ENCODE peak calls at places on chromosomes 4 and X, in eight cellular contexts. One of them, this sample, is unnamed.
A peak's percentile ranks its signal among the peaks of the same experiment; 100 is the strongest.

GRCh38 chrX:83008415-83008814 is 499.7 kb upstream of the POU3F4 start:
- DNase-seq in foreskin fibroblast: no peak
- DNase-seq in epithelial cell of esophagus: peak; percentile 0
- DNase-seq in heart right ventricle: no peak
- DNase-seq in ecto neural progenitor cell: no peak
- DNase-seq in M059J: no peak
- DNase-seq in stimulated activated CD4-positive, alpha-beta T cell treated with anti-CD3 and anti-CD28 coated beads, Interleukin-2, amount 100 ng/mL, for 48 hours: no peak
- DNase-seq in fibroblast of villous mesenchyme: no peak
- DNase-seq in this sample: peak; percentile 34

GRCh38 chr4:182569561-182569960 is 326.4 kb downstream of the TENM3 start:
- DNase-seq in foreskin fibroblast: no peak
- DNase-seq in epithelial cell of esophagus: no peak
- DNase-seq in heart right ventricle: no peak
- DNase-seq in ecto neural progenitor cell: no peak
- DNase-seq in M059J: peak; percentile 48
- DNase-seq in stimulated activated CD4-positive, alpha-beta T cell treated with anti-CD3 and anti-CD28 coated beads, Interleukin-2, amount 100 ng/mL, for 48 hours: no peak
- DNase-seq in fibroblast of villous mesenchyme: no peak
- DNase-seq in this sample: no peak

GRCh38 chrX:51894697-51895336 is 1.4 kb downstream of the MAGED1 start:
- DNase-seq in foreskin fibroblast: no peak
- DNase-seq in epithelial cell of esophagus: no peak
- DNase-seq in heart right ventricle: peak; percentile 12
- DNase-seq in ecto neural progenitor cell: no peak
- DNase-seq in M059J: no peak
- DNase-seq in stimulated activated CD4-positive, alpha-beta T cell treated with anti-CD3 and anti-CD28 coated beads, Interleukin-2, amount 100 ng/mL, for 48 hours: no peak
- DNase-seq in fibroblast of villous mesenchyme: peak; percentile 28
- DNase-seq in this sample: no peak

GRCh38 chr4:146790515-146790914 is 151.8 kb downstream of the POU4F2 start:
- DNase-seq in foreskin fibroblast: no peak
- DNase-seq in epithelial cell of esophagus: peak; percentile 97
- DNase-seq in heart right ventricle: no peak
- DNase-seq in ecto neural progenitor cell: no peak
- DNase-seq in M059J: no peak
- DNase-seq in stimulated activated CD4-positive, alpha-beta T cell treated with anti-CD3 and anti-CD28 coated beads, Interleukin-2, amount 100 ng/mL, for 48 hours: no peak
- DNase-seq in fibroblast of villous mesenchyme: no peak
- DNase-seq in this sample: peak; percentile 23

GRCh38 chrX:10496345-10496965 is 123.9 kb downstream of the MID1 start:
- DNase-seq in foreskin fibroblast: peak; percentile 62
- DNase-seq in epithelial cell of esophagus: no peak
- DNase-seq in heart right ventricle: peak; percentile 42
- DNase-seq in ecto neural progenitor cell: no peak
- DNase-seq in M059J: peak; percentile 87
- DNase-seq in stimulated activated CD4-positive, alpha-beta T cell treated with anti-CD3 and anti-CD28 coated beads, Interleukin-2, amount 100 ng/mL, for 48 hours: no peak
- DNase-seq in fibroblast of villous mesenchyme: peak; percentile 63
- DNase-seq in this sample: no peak

GRCh38 chr4:38162240-38162784 is 202.1 kb downstream of the PTTG2 start:
- DNase-seq in foreskin fibroblast: peak; percentile 87
- DNase-seq in epithelial cell of esophagus: peak; percentile 61
- DNase-seq in heart right ventricle: no peak
- DNase-seq in ecto neural progenitor cell: peak; percentile 58
- DNase-seq in M059J: peak; percentile 100
- DNase-seq in stimulated activated CD4-positive, alpha-beta T cell treated with anti-CD3 and anti-CD28 coated beads, Interleukin-2, amount 100 ng/mL, for 48 hours: no peak
- DNase-seq in fibroblast of villous mesenchyme: peak; percentile 90
- DNase-seq in this sample: peak; percentile 94

GRCh38 chr4:176949022-176949421 is 156.3 kb upstream of the VEGFC start:
- DNase-seq in foreskin fibroblast: peak; percentile 54
- DNase-seq in epithelial cell of esophagus: no peak
- DNase-seq in heart right ventricle: no peak
- DNase-seq in ecto neural progenitor cell: no peak
- DNase-seq in M059J: no peak
- DNase-seq in stimulated activated CD4-positive, alpha-beta T cell treated with anti-CD3 and anti-CD28 coated beads, Interleukin-2, amount 100 ng/mL, for 48 hours: no peak
- DNase-seq in fibroblast of villous mesenchyme: peak; percentile 91
- DNase-seq in this sample: no peak

GRCh38 chr4:140609548-140610425 is 41.0 kb upstream of the UCP1 start:
- DNase-seq in foreskin fibroblast: peak; percentile 29
- DNase-seq in epithelial cell of esophagus: peak; percentile 48
- DNase-seq in heart right ventricle: no peak
- DNase-seq in ecto neural progenitor cell: no peak
- DNase-seq in M059J: peak; percentile 51
- DNase-seq in stimulated activated CD4-positive, alpha-beta T cell treated with anti-CD3 and anti-CD28 coated beads, Interleukin-2, amount 100 ng/mL, for 48 hours: no peak
- DNase-seq in fibroblast of villous mesenchyme: peak; percentile 44
- DNase-seq in this sample: peak; percentile 66

GRCh38 chr4:181364504-181364903 is 878.7 kb upstream of the TENM3 start:
- DNase-seq in foreskin fibroblast: no peak
- DNase-seq in epithelial cell of esophagus: no peak
- DNase-seq in heart right ventricle: no peak
- DNase-seq in ecto neural progenitor cell: no peak
- DNase-seq in M059J: peak; percentile 23
- DNase-seq in stimulated activated CD4-positive, alpha-beta T cell treated with anti-CD3 and anti-CD28 coated beads, Interleukin-2, amount 100 ng/mL, for 48 hours: no peak
- DNase-seq in fibroblast of villous mesenchyme: no peak
- DNase-seq in this sample: no peak

GRCh38 chr4:151114986-151115385 is 15.6 kb downstream of the RPS3A start:
- DNase-seq in foreskin fibroblast: no peak
- DNase-seq in epithelial cell of esophagus: peak; percentile 45
- DNase-seq in heart right ventricle: no peak
- DNase-seq in ecto neural progenitor cell: no peak
- DNase-seq in M059J: no peak
- DNase-seq in stimulated activated CD4-positive, alpha-beta T cell treated with anti-CD3 and anti-CD28 coated beads, Interleukin-2, amount 100 ng/mL, for 48 hours: no peak
- DNase-seq in fibroblast of villous mesenchyme: peak; percentile 16
- DNase-seq in this sample: no peak

GRCh38 chrX:26778320-26778888 is 562.4 kb downstream of the MAGEB5 start:
- DNase-seq in foreskin fibroblast: no peak
- DNase-seq in epithelial cell of esophagus: no peak
- DNase-seq in heart right ventricle: no peak
- DNase-seq in ecto neural progenitor cell: no peak
- DNase-seq in M059J: no peak
- DNase-seq in stimulated activated CD4-positive, alpha-beta T cell treated with anti-CD3 and anti-CD28 coated beads, Interleukin-2, amount 100 ng/mL, for 48 hours: no peak
- DNase-seq in fibroblast of villous mesenchyme: no peak
- DNase-seq in this sample: peak; percentile 23

GRCh38 chr4:153643406-153644016 is 40.6 kb upstream of the TLR2 start:
- DNase-seq in foreskin fibroblast: no peak
- DNase-seq in epithelial cell of esophagus: peak; percentile 61
- DNase-seq in heart right ventricle: no peak
- DNase-seq in ecto neural progenitor cell: no peak
- DNase-seq in M059J: peak; percentile 66
- DNase-seq in stimulated activated CD4-positive, alpha-beta T cell treated with anti-CD3 and anti-CD28 coated beads, Interleukin-2, amount 100 ng/mL, for 48 hours: no peak
- DNase-seq in fibroblast of villous mesenchyme: peak; percentile 55
- DNase-seq in this sample: peak; percentile 61

GRCh38 chr4:81449018-81449417 is 22.7 kb downstream of the RASGEF1B start:
- DNase-seq in foreskin fibroblast: no peak
- DNase-seq in epithelial cell of esophagus: peak; percentile 44
- DNase-seq in heart right ventricle: no peak
- DNase-seq in ecto neural progenitor cell: no peak
- DNase-seq in M059J: peak; percentile 27
- DNase-seq in stimulated activated CD4-positive, alpha-beta T cell treated with anti-CD3 and anti-CD28 coated beads, Interleukin-2, amount 100 ng/mL, for 48 hours: no peak
- DNase-seq in fibroblast of villous mesenchyme: no peak
- DNase-seq in this sample: no peak

GRCh38 chrX:39452404-39452803 is 645.4 kb downstream of the BCOR start:
- DNase-seq in foreskin fibroblast: no peak
- DNase-seq in epithelial cell of esophagus: peak; percentile 0
- DNase-seq in heart right ventricle: no peak
- DNase-seq in ecto neural progenitor cell: no peak
- DNase-seq in M059J: no peak
- DNase-seq in stimulated activated CD4-positive, alpha-beta T cell treated with anti-CD3 and anti-CD28 coated beads, Interleukin-2, amount 100 ng/mL, for 48 hours: no peak
- DNase-seq in fibroblast of villous mesenchyme: no peak
- DNase-seq in this sample: no peak

GRCh38 chr4:107625503-107625902 is 94.5 kb downstream of the PAPSS1 start:
- DNase-seq in foreskin fibroblast: no peak
- DNase-seq in epithelial cell of esophagus: no peak
- DNase-seq in heart right ventricle: no peak
- DNase-seq in ecto neural progenitor cell: no peak
- DNase-seq in M059J: no peak
- DNase-seq in stimulated activated CD4-positive, alpha-beta T cell treated with anti-CD3 and anti-CD28 coated beads, Interleukin-2, amount 100 ng/mL, for 48 hours: no peak
- DNase-seq in fibroblast of villous mesenchyme: no peak
- DNase-seq in this sample: no peak

GRCh38 chr4:98662055-98662453 is 3.6 kb upstream of the TSPAN5 start:
- DNase-seq in foreskin fibroblast: no peak
- DNase-seq in epithelial cell of esophagus: no peak
- DNase-seq in heart right ventricle: no peak
- DNase-seq in ecto neural progenitor cell: no peak
- DNase-seq in M059J: no peak
- DNase-seq in stimulated activated CD4-positive, alpha-beta T cell treated with anti-CD3 and anti-CD28 coated beads, Interleukin-2, amount 100 ng/mL, for 48 hours: no peak
- DNase-seq in fibroblast of villous mesenchyme: no peak
- DNase-seq in this sample: no peak

GRCh38 chr4:168421055-168421454 is 59.2 kb downstream of the DDX60L start:
- DNase-seq in foreskin fibroblast: no peak
- DNase-seq in epithelial cell of esophagus: no peak
- DNase-seq in heart right ventricle: no peak
- DNase-seq in ecto neural progenitor cell: no peak
- DNase-seq in M059J: no peak
- DNase-seq in stimulated activated CD4-positive, alpha-beta T cell treated with anti-CD3 and anti-CD28 coated beads, Interleukin-2, amount 100 ng/mL, for 48 hours: no peak
- DNase-seq in fibroblast of villous mesenchyme: no peak
- DNase-seq in this sample: no peak

GRCh38 chr4:22099896-22100295 is 151.3 kb upstream of the KCNIP4 start:
- DNase-seq in foreskin fibroblast: peak; percentile 28
- DNase-seq in epithelial cell of esophagus: no peak
- DNase-seq in heart right ventricle: no peak
- DNase-seq in ecto neural progenitor cell: no peak
- DNase-seq in M059J: peak; percentile 10
- DNase-seq in stimulated activated CD4-positive, alpha-beta T cell treated with anti-CD3 and anti-CD28 coated beads, Interleukin-2, amount 100 ng/mL, for 48 hours: no peak
- DNase-seq in fibroblast of villous mesenchyme: peak; percentile 36
- DNase-seq in this sample: peak; percentile 8

GRCh38 chr4:145679520-145679919 is 426 bp upstream of the C4orf51 start:
- DNase-seq in foreskin fibroblast: peak; percentile 89
- DNase-seq in epithelial cell of esophagus: peak; percentile 70
- DNase-seq in heart right ventricle: peak; percentile 30
- DNase-seq in ecto neural progenitor cell: no peak
- DNase-seq in M059J: peak; percentile 93
- DNase-seq in stimulated activated CD4-positive, alpha-beta T cell treated with anti-CD3 and anti-CD28 coated beads, Interleukin-2, amount 100 ng/mL, for 48 hours: no peak
- DNase-seq in fibroblast of villous mesenchyme: peak; percentile 77
- DNase-seq in this sample: peak; percentile 71